ENCODE peak calls at places on chromosomes 2 and 18, in ten cellular contexts. N, Q, X, J, W, U, V, F, G and D are unnamed samples. For H3K9me3, the result is how much of the 10 kb centered on the place peaks cover.

GRCh38 chr2:74587664-74588277 is 33.3 kb downstream of the DOK1 start:
- DNase-seq in X (peak), F (peak), G (peak), N (peak), Q (peak), U (peak), V (peak), J (peak), W (peak), D (peak)

GRCh38 chr2:16671760-16672159 is 6.1 kb upstream of the CYRIA start:
- DNase-seq in J (no peak), N (peak), V (no peak), W (no peak), F (peak), G (no peak), Q (no peak), X (no peak), U (no peak), D (no peak)

GRCh38 chr2:239477606-239478005 is 76.8 kb upstream of the HDAC4 start:
- DNase-seq in F (no peak), V (no peak), W (peak), N (no peak), U (no peak), Q (no peak), X (no peak), G (no peak), J (no peak), D (no peak)

GRCh38 chr2:109137616-109138015 is 8.6 kb downstream of the SH3RF3 start:
- DNase-seq in F (no peak), G (no peak), W (no peak), Q (no peak), J (no peak), N (no peak), X (no peak), U (no peak), V (no peak), D (no peak)

GRCh38 chr2:159903404-159904126 is 105.6 kb upstream of the CD302 start:
- DNase-seq in F (peak), V (no peak), G (peak), N (peak), X (peak), Q (no peak), W (peak), J (peak), U (no peak), D (peak)

GRCh38 chr2:119383410-119384140 is 16.8 kb downstream of the DBI start:
- DNase-seq in U (no peak), Q (no peak), W (peak), J (no peak), F (no peak), X (no peak), G (no peak), V (peak), N (peak), D (no peak)

GRCh38 chr18:59927246-59927825 is 27.5 kb downstream of the PMAIP1 start:
- DNase-seq in X (no peak), F (no peak), W (no peak), U (no peak), V (no peak), J (no peak), G (peak), N (no peak), Q (no peak), D (no peak)

GRCh38 chr18:35415511-35416427 is 38.6 kb upstream of the ZNF396 start:
- DNase-seq in U (peak), J (no peak), Q (no peak), W (no peak), G (peak), N (no peak), F (no peak), V (no peak), X (no peak), D (no peak)

GRCh38 chr2:223959688-223960087 is 2.4 kb downstream of the MRPL44 start:
- DNase-seq in N (peak), Q (no peak), G (peak), V (no peak), J (no peak), U (no peak), X (no peak), W (no peak), F (no peak), D (no peak)

GRCh38 chr18:46069524-46069923 is 2.5 kb downstream of the PSTPIP2 start:
- DNase-seq in U (no peak), X (no peak), G (peak), W (no peak), Q (no peak), V (no peak), J (no peak), N (no peak), F (no peak), D (no peak)

GRCh38 chr18:69882965-69883668 is 64.6 kb downstream of the CD226 start:
- DNase-seq in N (no peak), Q (no peak), G (peak), J (no peak), X (no peak), W (no peak), U (no peak), V (no peak), F (no peak), D (no peak)

GRCh38 chr18:2256577-2256976 is 314.7 kb downstream of the METTL4 start:
- DNase-seq in V (no peak), X (no peak), G (no peak), J (no peak), F (no peak), W (no peak), Q (no peak), U (no peak), N (no peak), D (no peak)

GRCh38 chr2:83221258-83221657 is 1237.8 kb downstream of the SUCLG1 start:
- DNase-seq in X (no peak), G (peak), V (no peak), W (no peak), J (no peak), Q (no peak), F (no peak), N (no peak), U (no peak), D (no peak)

GRCh38 chr2:205948883-205949282 is 137.1 kb downstream of the INO80D start:
- DNase-seq in G (no peak), Q (no peak), N (no peak), W (no peak), V (no peak), J (no peak), U (no peak), X (no peak), F (no peak), D (no peak)

GRCh38 chr2:162233197-162233596 is 10.0 kb downstream of the FAP start:
- DNase-seq in G (peak), X (no peak), F (no peak), Q (no peak), J (no peak), N (no peak), V (no peak), W (no peak), U (peak), D (peak)

GRCh38 chr2:167181134-167181533 is 292.9 kb downstream of the XIRP2 start:
- DNase-seq in V (no peak), X (no peak), Q (no peak), N (no peak), G (peak), W (no peak), J (no peak), U (no peak), F (no peak), D (no peak)

GRCh38 chr2:37773354-37773753 is 101.9 kb upstream of the CDC42EP3 start:
- DNase-seq in N (no peak), F (no peak), U (no peak), X (no peak), J (no peak), W (no peak), Q (no peak), V (no peak), G (no peak), D (no peak)

GRCh38 chr2:12305931-12306330 is 410.8 kb upstream of the TRIB2 start:
- DNase-seq in Q (no peak), V (no peak), X (no peak), N (no peak), U (no peak), F (no peak), W (no peak), J (no peak), G (no peak), D (no peak)

GRCh38 chr2:108583903-108584520 is 49.7 kb downstream of the LIMS1 start:
- DNase-seq in V (no peak), J (peak), X (peak), U (peak), N (peak), Q (peak), G (peak), F (peak), W (peak), D (peak)

GRCh38 chr2:228318218-228318617 is 136.7 kb upstream of the SPHKAP start:
- DNase-seq in J (no peak), X (no peak), W (peak), G (peak), V (no peak), N (peak), F (peak), U (no peak), Q (peak), D (peak)

GRCh38 chr2:123363826-123364225 is 661.3 kb upstream of the CNTNAP5 start:
- DNase-seq in U (no peak), W (no peak), J (no peak), V (no peak), N (no peak), Q (no peak), X (no peak), F (no peak), G (no peak), D (no peak)

GRCh38 chr18:7116832-7117389 is 686 bp downstream of the LAMA1 start:
- DNase-seq in F (no peak), Q (no peak), X (no peak), N (no peak), W (no peak), U (peak), G (peak), V (no peak), J (no peak), D (peak)

GRCh38 chr2:65396348-65397026 is 35.9 kb downstream of the SPRED2 start:
- DNase-seq in F (no peak), G (peak), J (no peak), X (no peak), N (no peak), Q (peak), V (no peak), U (peak), W (peak), D (peak)

GRCh38 chr2:200905618-200906296 is 16.6 kb downstream of the NIF3L1 start:
- DNase-seq in U (peak), J (peak), Q (peak), X (peak), N (peak), G (peak), W (peak), F (peak), V (no peak), D (peak)

GRCh38 chr2:97664636-97664970 is 759 bp upstream of the ACTR1B start:
- DNase-seq in N (peak), X (no peak), U (no peak), F (no peak), G (peak), W (no peak), V (no peak), J (no peak), Q (no peak), D (peak)

GRCh38 chr2:27572998-27573429 is 9.8 kb upstream of the ZNF512 start:
- DNase-seq in Q (no peak), F (no peak), U (no peak), X (no peak), W (no peak), J (no peak), V (no peak), G (no peak), N (no peak), D (no peak)

GRCh38 chr2:27571197-27571596 is 11.6 kb upstream of the ZNF512 start:
- DNase-seq in X (no peak), J (no peak), N (no peak), U (no peak), Q (no peak), F (no peak), W (no peak), G (no peak), V (no peak), D (no peak)

GRCh38 chr2:27572439-27572838 is 10.4 kb upstream of the ZNF512 start:
- DNase-seq in G (no peak), Q (no peak), W (no peak), V (no peak), J (no peak), X (no peak), N (no peak), U (no peak), F (no peak), D (no peak)

GRCh38 chr2:27573452-27573851 is 9.4 kb upstream of the ZNF512 start:
- DNase-seq in G (no peak), V (no peak), F (no peak), Q (no peak), N (no peak), U (peak), J (no peak), X (no peak), W (no peak), D (no peak)

DNA sequence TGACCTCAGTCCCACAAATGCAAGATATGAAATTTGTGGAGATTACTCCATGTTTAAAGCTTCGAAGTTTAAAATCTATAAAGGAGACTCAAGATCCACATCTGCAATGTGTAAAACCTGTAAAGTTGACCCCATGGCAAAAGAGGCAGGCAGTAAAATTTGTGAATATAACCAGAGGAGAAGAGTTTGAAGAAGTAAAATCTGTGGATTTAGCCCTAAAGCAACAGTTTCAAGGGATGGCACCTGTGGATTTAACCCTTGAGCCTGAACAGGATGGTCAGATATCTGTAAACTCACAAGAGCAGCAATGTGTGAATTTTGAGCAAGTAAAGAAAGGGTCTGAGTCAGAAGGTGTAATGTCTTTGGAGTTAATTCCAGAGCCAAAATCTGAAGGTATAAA is 11.2 kb upstream of the ZNF512 start:
- DNase-seq in N (no peak), J (no peak), X (no peak), W (no peak), F (no peak), V (no peak), U (no peak), Q (no peak), G (no peak), D (no peak)
- H3K9me3 ChIP-seq in N (under half), J (under half), X (under half), W (under half), F (under half), V (under half), U (under half), Q (half or more), G (under half), D (under half)

DNA sequence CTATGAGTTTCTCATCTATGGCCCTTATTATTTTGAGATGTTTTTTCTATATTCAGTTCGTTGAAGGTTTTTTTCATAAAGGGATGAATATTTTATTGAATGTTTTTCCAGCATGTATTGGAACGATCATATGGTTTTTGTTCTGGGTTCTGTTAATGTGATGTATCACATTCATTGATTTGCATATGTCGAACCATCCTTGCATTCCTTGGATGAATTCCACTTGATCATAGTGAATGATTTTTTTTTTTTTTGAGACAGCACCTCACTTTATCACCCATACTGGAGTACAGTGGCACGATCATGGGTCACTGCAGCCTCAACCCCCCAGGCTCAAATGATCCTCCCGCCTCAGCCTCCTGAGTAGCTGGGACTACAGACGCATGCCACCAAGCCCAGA is 5.5 kb upstream of the NEMP2 start:
- DNase-seq in N (no peak), W (no peak), X (no peak), F (no peak), V (no peak), U (peak), G (peak), Q (no peak), J (no peak), D (no peak)
- H3K9me3 ChIP-seq in N (under half), W (under half), X (under half), F (under half), V (under half), U (under half), G (under half), Q (under half), J (under half), D (under half)

GRCh38 chr2:176146645-176147044 is 4.7 kb upstream of the HOXD4 start:
- DNase-seq in F (no peak), J (no peak), G (no peak), V (no peak), U (no peak), W (no peak), X (no peak), N (no peak), Q (no peak), D (no peak)

GRCh38 chr2:176148758-176149483 is 2.4 kb upstream of the HOXD4 start:
- DNase-seq in V (no peak), G (no peak), N (no peak), X (no peak), U (no peak), J (no peak), F (no peak), Q (no peak), W (no peak), D (no peak)

GRCh38 chr2:176149484-176150337 is 1.6 kb upstream of the HOXD4 start:
- DNase-seq in N (no peak), V (no peak), Q (no peak), J (no peak), G (no peak), F (no peak), X (no peak), U (no peak), W (no peak), D (no peak)

GRCh38 chr2:176147215-176147789 is 4.0 kb upstream of the HOXD4 start:
- DNase-seq in N (no peak), Q (no peak), U (no peak), X (no peak), V (no peak), J (no peak), W (no peak), F (no peak), G (no peak), D (no peak)

DNA sequence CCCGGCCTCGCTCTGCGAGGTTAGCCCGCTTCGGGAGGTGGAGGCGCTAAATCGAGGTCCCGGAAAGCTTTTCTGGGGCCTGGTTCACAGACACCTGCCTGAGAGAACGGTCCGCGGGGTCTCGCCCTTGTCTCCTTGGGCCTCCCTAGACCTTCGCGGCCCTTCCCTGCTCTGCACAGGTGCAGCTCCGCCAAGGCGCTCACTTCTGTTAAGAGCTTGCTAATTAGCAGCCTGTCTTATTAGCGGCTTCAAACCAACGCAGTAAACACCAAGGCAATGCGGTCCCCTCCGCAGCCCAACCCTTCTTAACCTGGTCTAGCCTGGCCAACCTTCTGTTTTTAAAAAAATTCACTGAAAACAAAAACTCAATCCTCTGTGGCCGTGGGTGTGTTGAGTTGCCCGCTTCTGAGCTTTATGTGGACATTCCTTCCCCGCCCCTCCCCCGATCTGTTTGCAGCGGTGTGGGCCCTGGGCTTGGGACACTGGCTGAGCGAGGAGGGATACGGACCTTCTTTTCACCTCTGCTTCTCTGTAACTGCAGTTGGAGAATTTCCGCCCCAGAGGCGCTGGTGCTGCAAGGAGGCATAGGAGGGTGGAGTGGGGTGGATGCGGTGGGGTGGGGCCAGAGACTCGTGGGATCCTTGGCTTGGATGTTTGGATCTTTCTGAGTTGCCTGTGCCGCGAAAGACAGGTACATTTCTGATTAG is 3.4 kb upstream of the HOXD4 start:
- DNase-seq in N (no peak), W (no peak), J (no peak), G (no peak), F (no peak), X (no peak), Q (no peak), V (no peak), U (no peak), D (no peak)
- H3K9me3 ChIP-seq in N (under half), W (under half), J (under half), G (under half), F (under half), X (under half), Q (under half), V (under half), U (under half), D (under half)

GRCh38 chr18:10259934-10260333 is 194.5 kb upstream of the APCDD1 start:
- DNase-seq in U (no peak), N (no peak), J (no peak), F (no peak), Q (no peak), V (no peak), G (no peak), X (no peak), W (no peak), D (no peak)

GRCh38 chr18:10264260-10264659 is 190.2 kb upstream of the APCDD1 start:
- DNase-seq in W (no peak), Q (no peak), J (no peak), G (no peak), V (no peak), X (no peak), F (no peak), U (no peak), N (no peak), D (no peak)

GRCh38 chr18:10252952-10253680 is 201.3 kb upstream of the APCDD1 start:
- DNase-seq in W (no peak), Q (no peak), J (no peak), U (no peak), N (no peak), F (no peak), V (no peak), X (no peak), G (no peak), D (no peak)

GRCh38 chr18:10261315-10262276 is 192.8 kb upstream of the APCDD1 start:
- DNase-seq in N (no peak), X (no peak), G (peak), F (no peak), V (no peak), Q (no peak), J (no peak), U (peak), W (no peak), D (no peak)

DNA sequence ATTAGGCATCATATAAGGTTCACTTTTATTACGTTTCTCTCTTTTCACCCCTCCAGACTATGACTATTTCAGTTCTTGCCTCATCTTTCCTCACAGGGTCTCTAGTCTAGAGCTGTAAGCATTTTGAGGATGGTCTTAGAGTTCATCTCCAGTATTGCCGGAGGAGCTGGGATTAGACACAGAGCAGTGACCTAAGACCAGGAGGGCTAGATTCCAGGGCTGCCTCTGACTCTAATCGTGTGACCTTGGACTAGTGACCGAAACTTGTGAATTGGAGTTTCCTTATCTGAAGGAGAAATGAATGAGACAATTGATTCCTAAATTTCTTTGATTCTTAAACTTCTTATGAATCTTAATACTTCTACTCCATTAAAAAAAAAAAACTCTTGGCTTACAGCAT is 195.4 kb upstream of the APCDD1 start:
- DNase-seq in N (peak), Q (no peak), W (no peak), V (no peak), G (no peak), X (no peak), U (no peak), F (no peak), J (no peak), D (no peak)
- H3K9me3 ChIP-seq in N (under half), Q (under half), W (under half), V (under half), G (under half), X (under half), U (under half), F (under half), J (under half), D (under half)

DNA sequence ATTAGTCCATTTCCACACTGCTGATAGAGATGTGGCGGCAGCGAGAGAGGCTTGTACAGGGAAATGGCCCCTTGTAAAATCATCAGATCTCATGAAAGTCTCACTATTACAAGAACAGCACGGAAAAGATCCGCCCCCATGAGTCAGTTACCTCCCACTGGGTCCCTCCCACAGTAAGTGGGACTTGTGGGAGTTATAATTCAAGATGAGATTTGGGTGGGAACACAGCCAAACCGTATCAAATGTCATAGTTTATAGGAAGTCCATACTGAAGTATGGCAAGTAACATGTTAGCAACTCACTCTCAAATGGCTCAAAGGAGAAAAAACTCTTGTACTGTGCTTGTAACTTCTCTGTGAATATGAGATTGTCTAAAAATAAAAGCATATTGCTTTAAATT is 56.1 kb downstream of the FARP2 start:
- DNase-seq in N (no peak), G (peak), X (no peak), W (no peak), V (no peak), F (peak), Q (no peak), U (peak), J (no peak), D (peak)
- H3K9me3 ChIP-seq in N (under half), G (under half), X (under half), W (under half), V (under half), F (under half), Q (under half), U (under half), J (under half), D (under half)